ENCODE peak calls at places on chromosomes 7 and 10, in nine cellular contexts. One of them, this sample, is unnamed.

GRCh38 chr7:44220046-44220720 is 19.4 kb downstream of the YKT6 start:
- DNase-seq in iris pigment epithelial cell: no peak
- DNase-seq in NCI-H1092 treated with DMSO at 0.1 percent for 48 hours: no peak
- DNase-seq in NCI-H226: no peak
- DNase-seq in AG09319: no peak
- DNase-seq in LHCN-M2: no peak
- DNase-seq in SW 1271: no peak
- DNase-seq in cardiac fibroblast: no peak
- DNase-seq in stimulated activated CD4-positive, alpha-beta T cell treated with anti-CD3 and anti-CD28 coated beads, TNF-alpha, amount 100 ng/mL, for 4 hours: no peak
- DNase-seq in this sample: no peak

GRCh38 chr7:83148776-83149175 is 13.9 kb downstream of the PCLO start:
- DNase-seq in LHCN-M2: peak
- DNase-seq in NCI-H1092 treated with DMSO at 0.1 percent for 48 hours: no peak
- DNase-seq in cardiac fibroblast: peak
- DNase-seq in AG09319: no peak
- DNase-seq in SW 1271: peak
- DNase-seq in iris pigment epithelial cell: peak
- DNase-seq in NCI-H226: peak
- DNase-seq in stimulated activated CD4-positive, alpha-beta T cell treated with anti-CD3 and anti-CD28 coated beads, TNF-alpha, amount 100 ng/mL, for 4 hours: no peak
- DNase-seq in this sample: no peak

GRCh38 chr10:58868736-58869435 is 307.6 kb upstream of the PHYHIPL start:
- DNase-seq in AG09319: no peak
- DNase-seq in stimulated activated CD4-positive, alpha-beta T cell treated with anti-CD3 and anti-CD28 coated beads, TNF-alpha, amount 100 ng/mL, for 4 hours: no peak
- DNase-seq in iris pigment epithelial cell: peak
- DNase-seq in LHCN-M2: peak
- DNase-seq in NCI-H1092 treated with DMSO at 0.1 percent for 48 hours: no peak
- DNase-seq in NCI-H226: peak
- DNase-seq in cardiac fibroblast: peak
- DNase-seq in SW 1271: no peak
- DNase-seq in this sample: no peak

GRCh38 chr10:79890469-79890868 is 58.4 kb downstream of the SFTPD start:
- DNase-seq in cardiac fibroblast: peak
- DNase-seq in NCI-H226: no peak
- DNase-seq in SW 1271: no peak
- DNase-seq in LHCN-M2: no peak
- DNase-seq in iris pigment epithelial cell: no peak
- DNase-seq in NCI-H1092 treated with DMSO at 0.1 percent for 48 hours: no peak
- DNase-seq in AG09319: no peak
- DNase-seq in stimulated activated CD4-positive, alpha-beta T cell treated with anti-CD3 and anti-CD28 coated beads, TNF-alpha, amount 100 ng/mL, for 4 hours: no peak
- DNase-seq in this sample: no peak

GRCh38 chr10:30057421-30057841 is 2.0 kb downstream of the JCAD start:
- DNase-seq in stimulated activated CD4-positive, alpha-beta T cell treated with anti-CD3 and anti-CD28 coated beads, TNF-alpha, amount 100 ng/mL, for 4 hours: no peak
- DNase-seq in LHCN-M2: peak
- DNase-seq in NCI-H226: no peak
- DNase-seq in AG09319: no peak
- DNase-seq in iris pigment epithelial cell: peak
- DNase-seq in SW 1271: no peak
- DNase-seq in cardiac fibroblast: peak
- DNase-seq in NCI-H1092 treated with DMSO at 0.1 percent for 48 hours: no peak
- DNase-seq in this sample: no peak

GRCh38 chr10:3691482-3691881 is 93.5 kb downstream of the KLF6 start:
- DNase-seq in NCI-H226: no peak
- DNase-seq in NCI-H1092 treated with DMSO at 0.1 percent for 48 hours: no peak
- DNase-seq in SW 1271: no peak
- DNase-seq in cardiac fibroblast: no peak
- DNase-seq in LHCN-M2: peak
- DNase-seq in iris pigment epithelial cell: no peak
- DNase-seq in stimulated activated CD4-positive, alpha-beta T cell treated with anti-CD3 and anti-CD28 coated beads, TNF-alpha, amount 100 ng/mL, for 4 hours: no peak
- DNase-seq in AG09319: no peak
- DNase-seq in this sample: no peak

GRCh38 chr10:70445718-70446485 is 4.4 kb upstream of the NODAL start:
- DNase-seq in LHCN-M2: peak
- DNase-seq in cardiac fibroblast: peak
- DNase-seq in SW 1271: no peak
- DNase-seq in AG09319: no peak
- DNase-seq in iris pigment epithelial cell: peak
- DNase-seq in stimulated activated CD4-positive, alpha-beta T cell treated with anti-CD3 and anti-CD28 coated beads, TNF-alpha, amount 100 ng/mL, for 4 hours: no peak
- DNase-seq in NCI-H1092 treated with DMSO at 0.1 percent for 48 hours: no peak
- DNase-seq in NCI-H226: no peak
- DNase-seq in this sample: no peak

GRCh38 chr10:88038268-88038667 is 174.8 kb downstream of the PTEN start:
- DNase-seq in NCI-H226: no peak
- DNase-seq in iris pigment epithelial cell: peak
- DNase-seq in NCI-H1092 treated with DMSO at 0.1 percent for 48 hours: no peak
- DNase-seq in stimulated activated CD4-positive, alpha-beta T cell treated with anti-CD3 and anti-CD28 coated beads, TNF-alpha, amount 100 ng/mL, for 4 hours: no peak
- DNase-seq in AG09319: peak
- DNase-seq in SW 1271: no peak
- DNase-seq in LHCN-M2: peak
- DNase-seq in cardiac fibroblast: peak
- DNase-seq in this sample: no peak

GRCh38 chr10:47269294-47269693 is 30.7 kb upstream of the GDF10 start:
- DNase-seq in iris pigment epithelial cell: no peak
- DNase-seq in cardiac fibroblast: no peak
- DNase-seq in AG09319: no peak
- DNase-seq in SW 1271: no peak
- DNase-seq in NCI-H226: no peak
- DNase-seq in LHCN-M2: no peak
- DNase-seq in stimulated activated CD4-positive, alpha-beta T cell treated with anti-CD3 and anti-CD28 coated beads, TNF-alpha, amount 100 ng/mL, for 4 hours: no peak
- DNase-seq in NCI-H1092 treated with DMSO at 0.1 percent for 48 hours: no peak
- DNase-seq in this sample: no peak

GRCh38 chr7:123580406-123581161 is 21.0 kb upstream of the ASB15 start:
- DNase-seq in LHCN-M2: peak
- DNase-seq in AG09319: no peak
- DNase-seq in iris pigment epithelial cell: peak
- DNase-seq in cardiac fibroblast: peak
- DNase-seq in NCI-H1092 treated with DMSO at 0.1 percent for 48 hours: peak
- DNase-seq in SW 1271: peak
- DNase-seq in NCI-H226: peak
- DNase-seq in stimulated activated CD4-positive, alpha-beta T cell treated with anti-CD3 and anti-CD28 coated beads, TNF-alpha, amount 100 ng/mL, for 4 hours: no peak
- DNase-seq in this sample: peak

GRCh38 chr7:129771928-129772479 is 160.5 kb downstream of the NRF1 start:
- DNase-seq in SW 1271: no peak
- DNase-seq in iris pigment epithelial cell: no peak
- DNase-seq in NCI-H226: no peak
- DNase-seq in AG09319: no peak
- DNase-seq in stimulated activated CD4-positive, alpha-beta T cell treated with anti-CD3 and anti-CD28 coated beads, TNF-alpha, amount 100 ng/mL, for 4 hours: no peak
- DNase-seq in LHCN-M2: no peak
- DNase-seq in NCI-H1092 treated with DMSO at 0.1 percent for 48 hours: peak
- DNase-seq in cardiac fibroblast: no peak
- DNase-seq in this sample: no peak

GRCh38 chr7:55569797-55570196 is 2.5 kb downstream of the VOPP1 start:
- DNase-seq in NCI-H226: no peak
- DNase-seq in NCI-H1092 treated with DMSO at 0.1 percent for 48 hours: peak
- DNase-seq in AG09319: no peak
- DNase-seq in LHCN-M2: no peak
- DNase-seq in SW 1271: no peak
- DNase-seq in iris pigment epithelial cell: no peak
- DNase-seq in cardiac fibroblast: no peak
- DNase-seq in stimulated activated CD4-positive, alpha-beta T cell treated with anti-CD3 and anti-CD28 coated beads, TNF-alpha, amount 100 ng/mL, for 4 hours: no peak
- DNase-seq in this sample: no peak

GRCh38 chr7:152899482-152900166 is 140.1 kb downstream of the ACTR3B start:
- DNase-seq in cardiac fibroblast: no peak
- DNase-seq in NCI-H226: no peak
- DNase-seq in iris pigment epithelial cell: no peak
- DNase-seq in LHCN-M2: peak
- DNase-seq in stimulated activated CD4-positive, alpha-beta T cell treated with anti-CD3 and anti-CD28 coated beads, TNF-alpha, amount 100 ng/mL, for 4 hours: no peak
- DNase-seq in SW 1271: no peak
- DNase-seq in AG09319: no peak
- DNase-seq in NCI-H1092 treated with DMSO at 0.1 percent for 48 hours: no peak
- DNase-seq in this sample: no peak

GRCh38 chr7:12584940-12585339 is 14.4 kb downstream of the SCIN start:
- DNase-seq in cardiac fibroblast: peak
- DNase-seq in NCI-H1092 treated with DMSO at 0.1 percent for 48 hours: no peak
- DNase-seq in SW 1271: no peak
- DNase-seq in iris pigment epithelial cell: peak
- DNase-seq in NCI-H226: no peak
- DNase-seq in LHCN-M2: peak
- DNase-seq in stimulated activated CD4-positive, alpha-beta T cell treated with anti-CD3 and anti-CD28 coated beads, TNF-alpha, amount 100 ng/mL, for 4 hours: no peak
- DNase-seq in AG09319: no peak
- DNase-seq in this sample: no peak

GRCh38 chr10:84158549-84158948 is 15.1 kb upstream of the GPR15LG start:
- DNase-seq in NCI-H1092 treated with DMSO at 0.1 percent for 48 hours: no peak
- DNase-seq in NCI-H226: no peak
- DNase-seq in LHCN-M2: no peak
- DNase-seq in iris pigment epithelial cell: no peak
- DNase-seq in stimulated activated CD4-positive, alpha-beta T cell treated with anti-CD3 and anti-CD28 coated beads, TNF-alpha, amount 100 ng/mL, for 4 hours: no peak
- DNase-seq in SW 1271: no peak
- DNase-seq in AG09319: no peak
- DNase-seq in cardiac fibroblast: no peak
- DNase-seq in this sample: no peak

GRCh38 chr7:71982847-71983246 is 429.3 kb downstream of the CALN1 start:
- DNase-seq in SW 1271: no peak
- DNase-seq in LHCN-M2: no peak
- DNase-seq in NCI-H1092 treated with DMSO at 0.1 percent for 48 hours: no peak
- DNase-seq in iris pigment epithelial cell: no peak
- DNase-seq in NCI-H226: no peak
- DNase-seq in AG09319: no peak
- DNase-seq in stimulated activated CD4-positive, alpha-beta T cell treated with anti-CD3 and anti-CD28 coated beads, TNF-alpha, amount 100 ng/mL, for 4 hours: no peak
- DNase-seq in cardiac fibroblast: no peak
- DNase-seq in this sample: no peak

GRCh38 chr10:71719042-71719441 is 536 bp downstream of the C10orf105 start:
- DNase-seq in stimulated activated CD4-positive, alpha-beta T cell treated with anti-CD3 and anti-CD28 coated beads, TNF-alpha, amount 100 ng/mL, for 4 hours: no peak
- DNase-seq in LHCN-M2: no peak
- DNase-seq in NCI-H1092 treated with DMSO at 0.1 percent for 48 hours: no peak
- DNase-seq in cardiac fibroblast: no peak
- DNase-seq in SW 1271: no peak
- DNase-seq in NCI-H226: no peak
- DNase-seq in iris pigment epithelial cell: no peak
- DNase-seq in AG09319: no peak
- DNase-seq in this sample: no peak

GRCh38 chr7:121595949-121596692 is 200.0 kb upstream of the FAM3C start:
- DNase-seq in NCI-H226: no peak
- DNase-seq in iris pigment epithelial cell: no peak
- DNase-seq in cardiac fibroblast: no peak
- DNase-seq in AG09319: no peak
- DNase-seq in SW 1271: no peak
- DNase-seq in stimulated activated CD4-positive, alpha-beta T cell treated with anti-CD3 and anti-CD28 coated beads, TNF-alpha, amount 100 ng/mL, for 4 hours: no peak
- DNase-seq in NCI-H1092 treated with DMSO at 0.1 percent for 48 hours: no peak
- DNase-seq in LHCN-M2: peak
- DNase-seq in this sample: no peak

GRCh38 chr10:97025613-97026242 is 160.0 kb downstream of the SLIT1 start:
- DNase-seq in iris pigment epithelial cell: peak
- DNase-seq in NCI-H226: peak
- DNase-seq in LHCN-M2: peak
- DNase-seq in cardiac fibroblast: peak
- DNase-seq in SW 1271: peak
- DNase-seq in AG09319: no peak
- DNase-seq in stimulated activated CD4-positive, alpha-beta T cell treated with anti-CD3 and anti-CD28 coated beads, TNF-alpha, amount 100 ng/mL, for 4 hours: peak
- DNase-seq in NCI-H1092 treated with DMSO at 0.1 percent for 48 hours: peak
- DNase-seq in this sample: peak

GRCh38 chr7:26657139-26657753 is 207.1 kb downstream of the SKAP2 start:
- DNase-seq in stimulated activated CD4-positive, alpha-beta T cell treated with anti-CD3 and anti-CD28 coated beads, TNF-alpha, amount 100 ng/mL, for 4 hours: no peak
- DNase-seq in NCI-H226: no peak
- DNase-seq in iris pigment epithelial cell: no peak
- DNase-seq in LHCN-M2: no peak
- DNase-seq in SW 1271: no peak
- DNase-seq in AG09319: no peak
- DNase-seq in cardiac fibroblast: no peak
- DNase-seq in NCI-H1092 treated with DMSO at 0.1 percent for 48 hours: peak
- DNase-seq in this sample: no peak

GRCh38 chr10:130254168-130255061 is 118.2 kb downstream of the GLRX3 start:
- DNase-seq in SW 1271: no peak
- DNase-seq in AG09319: no peak
- DNase-seq in cardiac fibroblast: no peak
- DNase-seq in NCI-H226: no peak
- DNase-seq in NCI-H1092 treated with DMSO at 0.1 percent for 48 hours: no peak
- DNase-seq in stimulated activated CD4-positive, alpha-beta T cell treated with anti-CD3 and anti-CD28 coated beads, TNF-alpha, amount 100 ng/mL, for 4 hours: no peak
- DNase-seq in LHCN-M2: no peak
- DNase-seq in iris pigment epithelial cell: no peak
- DNase-seq in this sample: no peak

This sample was measured in naive thymus-derived CD4-positive, alpha-beta T cell.